ENCODE peak calls at places on chromosomes 11 and 22, in four cellular contexts. One of them, this sample, is unnamed.

GRCh38 chr11:108967571-108967970 is 302.7 kb downstream of the DDX10 start:
- DNase-seq in hepatocyte: peak
- DNase-seq in mesenchymal stem cell: peak
- DNase-seq in IMR-90: no peak
- DNase-seq in this sample: no peak

GRCh38 chr11:28529540-28530410 is 421.6 kb downstream of the METTL15 start:
- DNase-seq in hepatocyte: peak
- DNase-seq in mesenchymal stem cell: peak
- DNase-seq in IMR-90: peak
- DNase-seq in this sample: peak

GRCh38 chr11:3115321-3115720 is 49.8 kb downstream of the OSBPL5 start:
- DNase-seq in mesenchymal stem cell: no peak
- DNase-seq in IMR-90: no peak
- DNase-seq in hepatocyte: no peak
- DNase-seq in this sample: no peak

GRCh38 chr11:8338138-8338537 is 74.5 kb upstream of the LMO1 start:
- DNase-seq in hepatocyte: peak
- DNase-seq in IMR-90: peak
- DNase-seq in mesenchymal stem cell: peak
- DNase-seq in this sample: peak

GRCh38 chr11:62613275-62613864 is 313 bp downstream of the ROM1 start:
- DNase-seq in IMR-90: no peak
- DNase-seq in hepatocyte: no peak
- DNase-seq in mesenchymal stem cell: no peak
- DNase-seq in this sample: no peak

GRCh38 chr22:24247011-24247507 is 2.2 kb upstream of the GGT5 start:
- DNase-seq in IMR-90: peak
- DNase-seq in mesenchymal stem cell: peak
- DNase-seq in hepatocyte: no peak
- DNase-seq in this sample: no peak

GRCh38 chr11:120501976-120502755 is 9.4 kb upstream of the GRIK4 start:
- DNase-seq in hepatocyte: no peak
- DNase-seq in mesenchymal stem cell: no peak
- DNase-seq in IMR-90: no peak
- DNase-seq in this sample: no peak

GRCh38 chr11:60854847-60855725 is 664 bp downstream of the PTGDR2 start:
- DNase-seq in IMR-90: no peak
- DNase-seq in hepatocyte: no peak
- DNase-seq in mesenchymal stem cell: no peak
- DNase-seq in this sample: no peak

GRCh38 chr22:24290459-24290858 is 19.8 kb downstream of the SPECC1L start:
- DNase-seq in hepatocyte: no peak
- DNase-seq in mesenchymal stem cell: no peak
- DNase-seq in IMR-90: peak
- DNase-seq in this sample: no peak

GRCh38 chr11:111566324-111566723 is 25.8 kb downstream of the LAYN start:
- DNase-seq in mesenchymal stem cell: no peak
- DNase-seq in hepatocyte: no peak
- DNase-seq in IMR-90: no peak
- DNase-seq in this sample: no peak

GRCh38 chr11:27183672-27184457 is 143.2 kb downstream of the BBOX1 start:
- DNase-seq in hepatocyte: peak
- DNase-seq in IMR-90: peak
- DNase-seq in mesenchymal stem cell: peak
- DNase-seq in this sample: peak

GRCh38 chr11:10414659-10415058 is 40.4 kb upstream of the AMPD3 start:
- DNase-seq in hepatocyte: no peak
- DNase-seq in mesenchymal stem cell: no peak
- DNase-seq in IMR-90: peak
- DNase-seq in this sample: peak

GRCh38 chr22:36010913-36011312 is 17.7 kb downstream of the RBFOX2 start:
- DNase-seq in mesenchymal stem cell: peak
- DNase-seq in hepatocyte: no peak
- DNase-seq in IMR-90: peak
- DNase-seq in this sample: peak

GRCh38 chr11:34633990-34634725 is 13.3 kb downstream of the EHF start:
- DNase-seq in mesenchymal stem cell: no peak
- DNase-seq in IMR-90: peak
- DNase-seq in hepatocyte: no peak
- DNase-seq in this sample: no peak

GRCh38 chr11:12693485-12694181 is 19.4 kb downstream of the TEAD1 start:
- DNase-seq in hepatocyte: peak
- DNase-seq in IMR-90: peak
- DNase-seq in mesenchymal stem cell: peak
- DNase-seq in this sample: peak

GRCh38 chr11:68651208-68651984 is 32.9 kb upstream of the GAL start:
- DNase-seq in hepatocyte: peak
- DNase-seq in IMR-90: peak
- DNase-seq in mesenchymal stem cell: peak
- DNase-seq in this sample: no peak

GRCh38 chr11:10605941-10606381 is 37.5 kb upstream of the LYVE1 start:
- DNase-seq in mesenchymal stem cell: peak
- DNase-seq in hepatocyte: peak
- DNase-seq in IMR-90: peak
- DNase-seq in this sample: peak

GRCh38 chr11:83768476-83768875 is 482.3 kb upstream of the CCDC90B start:
- DNase-seq in IMR-90: no peak
- DNase-seq in mesenchymal stem cell: no peak
- DNase-seq in hepatocyte: peak
- DNase-seq in this sample: no peak

GRCh38 chr22:32788884-32789624 is 12.5 kb upstream of the TIMP3 start:
- DNase-seq in hepatocyte: no peak
- DNase-seq in mesenchymal stem cell: no peak
- DNase-seq in IMR-90: peak
- DNase-seq in this sample: no peak

GRCh38 chr11:112610494-112610893 is 349.8 kb upstream of the PLET1 start:
- DNase-seq in IMR-90: no peak
- DNase-seq in mesenchymal stem cell: no peak
- DNase-seq in hepatocyte: no peak
- DNase-seq in this sample: peak

GRCh38 chr22:37500745-37501144 is 14.6 kb upstream of the MFNG start:
- DNase-seq in mesenchymal stem cell: no peak
- DNase-seq in hepatocyte: no peak
- DNase-seq in IMR-90: no peak
- DNase-seq in this sample: no peak

GRCh38 chr11:3896644-3897043 is 41.2 kb downstream of the STIM1 start:
- DNase-seq in IMR-90: no peak
- DNase-seq in hepatocyte: no peak
- DNase-seq in mesenchymal stem cell: no peak
- DNase-seq in this sample: no peak

GRCh38 chr22:43974028-43974545 is 18.8 kb downstream of the SAMM50 start:
- DNase-seq in hepatocyte: no peak
- DNase-seq in IMR-90: no peak
- DNase-seq in mesenchymal stem cell: no peak
- DNase-seq in this sample: no peak

GRCh38 chr11:117919326-117920275 is 9.6 kb downstream of the TMPRSS13 start:
- DNase-seq in mesenchymal stem cell: no peak
- DNase-seq in hepatocyte: no peak
- DNase-seq in IMR-90: no peak
- DNase-seq in this sample: no peak

GRCh38 chr22:21778705-21779363 is 43.2 kb upstream of the YPEL1 start:
- DNase-seq in hepatocyte: no peak
- DNase-seq in mesenchymal stem cell: peak
- DNase-seq in IMR-90: peak
- DNase-seq in this sample: no peak

GRCh38 chr22:46062971-46063631 is 86.1 kb upstream of the WNT7B start:
- DNase-seq in hepatocyte: no peak
- DNase-seq in mesenchymal stem cell: no peak
- DNase-seq in IMR-90: no peak
- DNase-seq in this sample: no peak

GRCh38 chr11:11987503-11988022 is 20.9 kb downstream of the DKK3 start:
- DNase-seq in mesenchymal stem cell: peak
- DNase-seq in IMR-90: peak
- DNase-seq in hepatocyte: no peak
- DNase-seq in this sample: peak

GRCh38 chr11:111676878-111677585 is 74.8 kb downstream of the SIK2 start:
- DNase-seq in IMR-90: peak
- DNase-seq in mesenchymal stem cell: peak
- DNase-seq in hepatocyte: no peak
- DNase-seq in this sample: peak

GRCh38 chr22:30432520-30432919 is 7.0 kb downstream of the MTFP1 start:
- DNase-seq in hepatocyte: no peak
- DNase-seq in IMR-90: no peak
- DNase-seq in mesenchymal stem cell: no peak
- DNase-seq in this sample: no peak

GRCh38 chr11:101441747-101442146 is 142.1 kb downstream of the TRPC6 start:
- DNase-seq in IMR-90: no peak
- DNase-seq in mesenchymal stem cell: peak
- DNase-seq in hepatocyte: no peak
- DNase-seq in this sample: no peak
- H3K4me3 ChIP-seq in IMR-90: no peak
- H3K4me3 ChIP-seq in mesenchymal stem cell: no peak
- H3K4me3 ChIP-seq in hepatocyte: no peak
- H3K4me3 ChIP-seq in this sample: no peak

GRCh38 chr11:843818-844692 is 1.4 kb downstream of the TSPAN4 start:
- DNase-seq in mesenchymal stem cell: peak
- DNase-seq in IMR-90: peak
- DNase-seq in hepatocyte: peak
- DNase-seq in this sample: peak

GRCh38 chr11:841981-842369 is 354 bp downstream of the POLR2L start:
- DNase-seq in hepatocyte: no peak
- DNase-seq in mesenchymal stem cell: no peak
- DNase-seq in IMR-90: no peak
- DNase-seq in this sample: no peak

GRCh38 chr11:844693-845644 is 2.3 kb downstream of the TSPAN4 start:
- DNase-seq in hepatocyte: peak
- DNase-seq in IMR-90: peak
- DNase-seq in mesenchymal stem cell: peak
- DNase-seq in this sample: peak

GRCh38 chr11:842370-843002 is at the start of the genes POLR2L and TSPAN4:
- DNase-seq in mesenchymal stem cell: peak
- DNase-seq in hepatocyte: peak
- DNase-seq in IMR-90: peak
- DNase-seq in this sample: peak

DNA sequence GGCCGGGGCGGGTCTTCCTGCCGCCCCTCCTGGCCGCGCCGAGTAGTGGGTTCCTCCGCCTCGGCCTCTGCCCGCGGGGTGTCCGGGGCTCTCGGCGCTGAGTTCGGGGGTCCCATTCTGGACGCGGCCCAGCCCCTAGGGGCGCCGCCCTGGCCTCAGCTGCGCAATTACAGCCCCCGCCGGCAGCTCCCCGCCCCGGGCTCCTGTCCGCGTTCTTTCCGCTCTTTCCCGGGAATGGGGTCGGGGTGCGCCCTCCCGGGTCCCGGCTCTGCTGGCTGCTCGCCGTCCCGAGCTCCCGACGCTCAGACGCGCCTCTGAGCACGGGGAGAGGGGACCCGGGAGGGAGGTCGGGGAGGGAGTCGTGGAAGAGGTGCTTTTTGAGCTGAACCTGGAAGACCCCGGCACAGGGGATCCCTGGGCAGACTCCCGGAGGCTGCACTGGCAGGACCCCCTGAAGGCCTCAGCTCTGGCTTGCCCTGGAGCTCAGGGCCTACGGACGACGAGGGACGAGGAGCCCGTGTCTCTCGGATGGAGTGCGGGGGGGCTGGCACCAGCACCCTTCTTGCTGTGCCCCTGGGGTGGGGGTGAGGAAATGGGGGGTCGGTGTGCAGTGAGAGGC is 543 bp downstream of the TSPAN4 start:
- DNase-seq in mesenchymal stem cell: peak
- DNase-seq in IMR-90: no peak
- DNase-seq in hepatocyte: no peak
- DNase-seq in this sample: peak
- H2AFZ ChIP-seq in mesenchymal stem cell: no peak
- H2AFZ ChIP-seq in IMR-90: peak
- H2AFZ ChIP-seq in hepatocyte: peak
- H2AFZ ChIP-seq in this sample: no peak

GRCh38 chr11:59212744-59213573 is at the start of gene MPEG1:
- DNase-seq in IMR-90: no peak
- DNase-seq in hepatocyte: no peak
- DNase-seq in mesenchymal stem cell: no peak
- DNase-seq in this sample: no peak
- H3K4me3 ChIP-seq in IMR-90: no peak
- H3K4me3 ChIP-seq in hepatocyte: no peak
- H3K4me3 ChIP-seq in mesenchymal stem cell: no peak
- H3K4me3 ChIP-seq in this sample: no peak

DNA sequence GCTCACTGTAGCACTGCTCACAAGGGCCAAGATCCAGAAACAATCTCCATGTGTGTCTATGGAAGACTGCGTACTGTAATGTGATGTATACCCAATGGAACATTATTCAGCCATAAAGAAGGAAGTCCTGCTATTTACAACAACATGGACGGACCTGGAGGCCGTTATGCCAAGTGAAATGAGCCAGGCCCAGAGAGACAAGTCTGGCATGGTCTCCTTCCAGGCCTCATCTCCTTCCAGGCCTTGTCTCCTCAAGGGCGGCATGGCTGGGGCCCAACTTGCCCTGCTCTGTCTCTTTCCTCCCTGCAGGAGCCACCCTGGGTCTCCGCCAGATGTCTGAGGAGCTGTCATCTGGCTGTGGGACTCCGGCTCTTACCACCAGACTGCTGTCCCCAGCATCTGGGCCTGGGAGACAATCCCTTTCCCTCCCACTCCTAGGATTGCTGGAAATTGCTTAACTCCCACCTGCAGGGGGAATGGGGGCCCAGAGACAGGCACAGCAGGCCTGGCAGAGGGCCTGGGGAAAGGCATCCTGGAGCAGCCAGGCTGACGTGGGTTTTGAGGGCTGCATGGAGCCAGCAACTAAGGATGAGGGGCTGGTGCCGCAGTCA is 1326.6 kb downstream of the TBC1D22A start:
- DNase-seq in hepatocyte: no peak
- DNase-seq in IMR-90: no peak
- DNase-seq in mesenchymal stem cell: no peak
- DNase-seq in this sample: no peak
- H2AFZ ChIP-seq in hepatocyte: no peak
- H2AFZ ChIP-seq in IMR-90: no peak
- H2AFZ ChIP-seq in mesenchymal stem cell: no peak
- H2AFZ ChIP-seq in this sample: no peak

GRCh38 chr11:133082851-133083488 is 449.3 kb downstream of the OPCML start:
- DNase-seq in hepatocyte: peak
- DNase-seq in IMR-90: peak
- DNase-seq in mesenchymal stem cell: peak
- DNase-seq in this sample: peak
- H3K4me3 ChIP-seq in hepatocyte: peak
- H3K4me3 ChIP-seq in IMR-90: peak
- H3K4me3 ChIP-seq in mesenchymal stem cell: peak
- H3K4me3 ChIP-seq in this sample: peak

DNA sequence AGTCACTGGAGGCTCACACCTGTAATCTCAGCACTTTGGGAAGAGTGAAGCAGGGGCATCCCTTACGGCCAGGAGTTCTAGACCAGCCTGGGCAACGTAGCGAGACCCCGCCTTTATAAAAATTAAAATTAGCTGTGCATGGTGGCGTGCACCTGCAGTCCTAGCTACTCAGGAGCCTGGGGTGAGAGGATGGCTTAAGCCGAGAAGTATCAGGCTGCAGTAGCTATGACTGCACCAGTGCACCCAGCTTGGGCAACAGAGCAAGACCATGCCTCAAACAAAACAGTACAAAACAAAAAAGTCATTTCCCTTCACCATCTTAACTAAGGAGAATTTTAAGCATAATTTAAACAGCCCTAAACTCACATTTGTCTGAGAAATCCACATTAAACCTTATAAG is 23.2 kb upstream of the TFIP11 start:
- DNase-seq in mesenchymal stem cell: no peak
- DNase-seq in hepatocyte: no peak
- DNase-seq in IMR-90: no peak
- DNase-seq in this sample: no peak
- H2AFZ ChIP-seq in mesenchymal stem cell: no peak
- H2AFZ ChIP-seq in hepatocyte: no peak
- H2AFZ ChIP-seq in IMR-90: no peak
- H2AFZ ChIP-seq in this sample: no peak